ENCODE peak calls at places on chromosomes 13 and 19, in five cellular contexts. J is PC-3, T is IMR-90, M is GM23248, P is GM12878. G is an unnamed sample.
A peak's percentile ranks its signal among the peaks of the same experiment; 100 is the strongest.

GRCh38 chr13:32354040-32354439 is 38.7 kb downstream of the BRCA2 start:
- DNase-seq in T (no peak), P (no peak), J (no peak), M (no peak), G (no peak)

GRCh38 chr13:113009743-113010509 is 40.9 kb downstream of the MCF2L start:
- DNase-seq in P (no peak), T (no peak), J (no peak), M (no peak), G (no peak)

GRCh38 chr13:58300974-58301681 is 669.6 kb downstream of the PCDH17 start:
- DNase-seq in P (no peak), M (no peak), J (no peak), T (no peak), G (no peak)

GRCh38 chr19:18543814-18544475 is 572 bp upstream of the FKBP8 start:
- DNase-seq in P (peak; percentile 72), T (peak; percentile 40), J (peak; percentile 87), M (peak; percentile 90), G (peak; percentile 56)

GRCh38 chr19:39557791-39558622 is 18.0 kb upstream of the EID2 start:
- DNase-seq in T (peak; percentile 11), J (peak; percentile 76), M (no peak), P (peak; percentile 41), G (no peak)

GRCh38 chr19:43624933-43625332 is 5.5 kb upstream of the ZNF428 start:
- DNase-seq in P (no peak), M (peak; percentile 70), J (no peak), T (peak; percentile 8), G (peak; percentile 41)

GRCh38 chr13:40127476-40127875 is 472.0 kb downstream of the COG6 start:
- DNase-seq in P (no peak), T (no peak), J (no peak), M (no peak), G (no peak)

GRCh38 chr19:5803752-5804515 is 933 bp upstream of the NRTN start:
- DNase-seq in P (peak; percentile 39), M (peak; percentile 89), J (peak; percentile 98), T (peak; percentile 77), G (peak; percentile 78)

GRCh38 chr13:46577656-46578589 is 25.0 kb downstream of the LRCH1 start:
- DNase-seq in M (peak; percentile 67), P (no peak), J (no peak), T (peak; percentile 33), G (peak; percentile 51)

GRCh38 chr19:35693835-35694599 is 10.3 kb upstream of the ZBTB32 start:
- DNase-seq in T (peak; percentile 76), P (peak; percentile 79), J (peak; percentile 86), M (peak; percentile 90), G (peak; percentile 84)

GRCh38 chr13:81540777-81541176 is 1199.9 kb upstream of the SPRY2 start:
- DNase-seq in T (no peak), M (peak; percentile 18), J (peak; percentile 3), P (no peak), G (peak; percentile 4)

GRCh38 chr13:95858286-95859075 is 181.5 kb downstream of the DNAJC3 start:
- DNase-seq in P (no peak), T (peak; percentile 55), M (no peak), J (peak; percentile 7), G (peak; percentile 57)

GRCh38 chr19:11092181-11092538 is 2.9 kb downstream of the LDLR start:
- DNase-seq in P (no peak), J (peak; percentile 87), T (peak; percentile 74), M (peak; percentile 87), G (peak; percentile 72)

GRCh38 chr13:42334329-42334706 is 62.4 kb downstream of the AKAP11 start:
- DNase-seq in P (peak; percentile 50), J (no peak), M (no peak), T (no peak), G (no peak)

GRCh38 chr13:92074658-92075057 is 676.2 kb downstream of the GPC5 start:
- DNase-seq in M (no peak), J (peak; percentile 7), T (no peak), P (no peak), G (no peak)

GRCh38 chr13:75749407-75749806 is 113.3 kb downstream of the LMO7 start:
- DNase-seq in P (no peak), M (peak; percentile 72), J (peak; percentile 36), T (peak; percentile 47), G (peak; percentile 59)

GRCh38 chr19:43747557-43748204 is 7.1 kb downstream of the SMG9 start:
- DNase-seq in J (no peak), P (peak; percentile 43), T (no peak), M (no peak), G (no peak)

GRCh38 chr19:11204076-11204602 is 6.8 kb upstream of the KANK2 start:
- DNase-seq in P (no peak), T (no peak), J (no peak), M (no peak), G (no peak)

GRCh38 chr13:42925626-42926025 is 66.4 kb downstream of the EPSTI1 start:
- DNase-seq in J (no peak), P (no peak), M (no peak), T (no peak), G (no peak)

GRCh38 chr19:36686365-36687213 is 823 bp upstream of the ZNF567 start:
- DNase-seq in J (peak; percentile 2), M (peak; percentile 32), P (no peak), T (peak; percentile 5), G (no peak)

GRCh38 chr13:59178344-59178743 is 985.4 kb downstream of the DIAPH3 start:
- DNase-seq in T (peak; percentile 3), J (peak; percentile 2), M (no peak), P (no peak), G (no peak)

GRCh38 chr13:32548837-32549236 is 10.2 kb upstream of the N4BP2L2 start:
- DNase-seq in T (peak; percentile 41), J (no peak), P (no peak), M (no peak), G (no peak)

GRCh38 chr19:11418518-11419506 is at the start of gene RGL3:
- DNase-seq in T (no peak), P (no peak), M (peak; percentile 47), J (peak; percentile 33), G (no peak)

GRCh38 chr13:73450583-73450982 is 391.8 kb downstream of the KLF5 start:
- DNase-seq in J (peak; percentile 66), M (no peak), T (peak; percentile 1), P (no peak), G (no peak)

GRCh38 chr19:36225219-36225892 is 10.4 kb downstream of the ZNF146 start:
- DNase-seq in J (peak; percentile 26), T (peak; percentile 80), P (no peak), M (peak; percentile 71), G (peak; percentile 65)

GRCh38 chr19:44942067-44942571 is at the start of gene APOC4:
- DNase-seq in T (no peak), J (no peak), P (no peak), M (no peak), G (no peak)

GRCh38 chr13:114021464-114022308 is 47.8 kb upstream of the C13orf46 start:
- DNase-seq in P (no peak), M (no peak), J (no peak), T (no peak), G (no peak)

GRCh38 chr13:112713517-112714253 is 23.8 kb downstream of the ATP11A start:
- DNase-seq in T (no peak), J (no peak), M (no peak), P (no peak), G (no peak)

GRCh38 chr19:15666883-15667282 is 6.0 kb upstream of the CYP4F12 start:
- DNase-seq in M (no peak), J (no peak), T (no peak), P (no peak), G (no peak)

GRCh38 chr13:113022391-113023216 is 53.6 kb downstream of the MCF2L start:
- DNase-seq in P (no peak), T (no peak), J (no peak), M (no peak), G (no peak)

GRCh38 chr13:44263920-44264610 is 109.6 kb upstream of the SERP2 start:
- DNase-seq in P (no peak), J (no peak), M (peak; percentile 15), T (peak; percentile 20), G (peak; percentile 38)

GRCh38 chr19:10751109-10751972 is 33.5 kb downstream of the DNM2 start:
- DNase-seq in M (no peak), T (no peak), J (no peak), P (no peak), G (no peak)

GRCh38 chr13:35818577-35819165 is 312.5 kb downstream of the DCLK1 start:
- DNase-seq in J (peak; percentile 44), T (peak; percentile 60), M (peak; percentile 74), P (no peak), G (peak; percentile 61)

GRCh38 chr19:16068696-16069259 is 7.5 kb upstream of the TPM4 start:
- DNase-seq in J (peak; percentile 31), M (no peak), T (no peak), P (no peak), G (peak; percentile 46)

GRCh38 chr19:37855098-37855497 is 51.3 kb downstream of the WDR87 start:
- DNase-seq in T (peak; percentile 17), J (no peak), P (no peak), M (peak; percentile 4), G (peak; percentile 70)

GRCh38 chr19:58555920-58556632 is 1.2 kb upstream of the CHMP2A start:
- DNase-seq in T (no peak), J (no peak), P (no peak), M (no peak), G (no peak)
- H3K9ac ChIP-seq in T (no peak overlapping the region), J (no peak overlapping the region), P (peak overlapping the region; percentile 97), M (peak overlapping the region; percentile 96), G (no peak overlapping the region)

DNA sequence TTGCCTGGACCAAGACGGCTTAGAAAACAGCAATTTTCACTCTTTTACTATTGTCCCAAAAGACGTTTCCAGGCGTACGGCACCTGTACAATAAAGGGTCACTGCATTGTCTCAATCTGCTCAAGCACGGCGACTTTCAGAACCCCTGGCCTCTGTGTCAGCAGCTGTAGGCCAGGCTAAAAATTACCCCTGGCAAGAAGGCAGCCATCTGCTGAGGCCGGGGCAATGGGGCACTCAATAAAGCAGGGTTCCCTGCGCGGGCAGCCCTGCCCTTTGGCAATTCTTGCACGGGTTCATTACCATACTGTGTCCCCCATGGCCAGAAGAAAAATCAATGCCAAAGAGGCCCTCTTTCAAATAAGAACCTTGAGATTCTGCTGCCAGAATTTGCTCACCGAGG is 52.1 kb downstream of the STK24 start:
- DNase-seq in M (no peak), J (no peak), P (no peak), T (no peak), G (no peak)
- H3K4me1 ChIP-seq in M (peaks cover 7% of the 10 kb centered on the region), J (no peaks in the 10 kb centered on the region), P (peaks cover 78% of the 10 kb centered on the region), T (peaks cover 23% of the 10 kb centered on the region), G (peaks cover 10% of the 10 kb centered on the region)

DNA sequence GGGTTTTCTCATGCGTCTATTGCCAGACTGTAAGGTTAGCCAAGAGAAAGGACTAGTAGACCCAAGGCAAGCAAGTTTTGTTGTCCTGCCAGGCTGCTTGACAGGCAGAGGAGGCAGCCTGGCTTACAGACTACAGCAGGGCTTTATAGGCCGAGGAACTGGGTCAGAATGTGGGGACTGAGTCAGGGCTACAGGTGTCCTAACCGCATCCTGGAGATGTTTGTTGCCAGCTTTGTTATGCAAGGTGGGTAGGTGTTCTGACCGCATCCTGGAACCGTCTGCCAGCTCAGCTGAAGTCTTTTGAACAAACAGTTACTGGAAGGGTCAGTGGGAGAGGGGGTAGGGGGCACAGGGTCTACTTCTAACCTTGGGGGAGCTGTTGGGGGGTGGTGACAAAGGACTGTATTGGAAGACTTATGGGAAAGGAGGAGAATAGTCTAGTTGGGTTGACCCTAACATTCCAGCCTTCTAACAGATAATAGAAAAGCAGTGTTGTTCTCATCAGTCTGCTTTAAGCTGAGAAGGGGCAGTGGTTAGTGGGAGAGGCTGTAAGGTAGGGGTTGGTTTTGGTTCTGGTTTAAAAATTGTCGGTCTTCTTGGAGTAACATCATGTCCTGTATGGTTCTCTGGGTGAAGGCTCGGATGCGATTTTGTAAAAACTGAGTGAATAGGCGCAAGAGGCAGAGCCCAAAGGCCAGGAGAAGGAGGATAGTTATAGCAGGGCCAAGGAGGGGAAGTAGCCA is 913.8 kb upstream of the SLITRK5 start:
- DNase-seq in P (no peak), J (peak; percentile 82), M (no peak), T (no peak), G (no peak)
- H2AFZ ChIP-seq in P (no peak overlapping the region), J (no peak overlapping the region), M (no peak overlapping the region), T (no peak overlapping the region), G (no peak overlapping the region)

GRCh38 chr19:2610637-2611482 is 91.6 kb downstream of the GNG7 start:
- DNase-seq in T (peak; percentile 94), P (peak; percentile 91), J (peak; percentile 88), M (peak; percentile 98), G (peak; percentile 96)
- H3K9ac ChIP-seq in T (peak overlapping the region; percentile 7), P (peak overlapping the region; percentile 58), J (peak overlapping the region; percentile 25), M (peak overlapping the region; percentile 68), G (no peak overlapping the region)